ENCODE peak calls at places on chromosomes 7 and 10, in nine cellular contexts. A is mammary epithelial cell, V is A549, M is psoas muscle, L is ovary, Q is GM12878, K is astrocyte, G is IMR-90, U is left ventricle myocardium inferior. Z is an unnamed sample.

GRCh38 chr10:43962346-43963191 is 313.9 kb upstream of the ZNF32 start:
- DNase-seq in K (peak), U (no peak), V (no peak), A (no peak), Q (no peak), G (peak), L (peak), M (no peak), Z (peak)

GRCh38 chr7:73725703-73726466 is 6.4 kb upstream of the STX1A start:
- DNase-seq in A (peak), M (peak), U (peak), K (no peak), G (peak), L (peak), Q (no peak), V (peak), Z (peak)

GRCh38 chr10:31090894-31091607 is 59.4 kb upstream of the ZNF438 start:
- DNase-seq in U (no peak), K (peak), A (no peak), Q (peak), M (no peak), V (no peak), G (peak), L (no peak), Z (no peak)

GRCh38 chr7:142745091-142745635 is 4.1 kb upstream of the PRSS1 start:
- DNase-seq in A (no peak), K (no peak), G (peak), V (no peak), M (no peak), U (no peak), Q (no peak), L (no peak), Z (no peak)

GRCh38 chr10:59880976-59881510 is 25.3 kb downstream of the CCDC6 start:
- DNase-seq in U (no peak), M (no peak), G (no peak), L (no peak), A (no peak), K (no peak), V (no peak), Q (peak), Z (no peak)

GRCh38 chr7:38273286-38273995 is at the start of gene TARP:
- DNase-seq in M (no peak), A (no peak), V (no peak), U (no peak), Q (no peak), L (no peak), G (no peak), K (no peak), Z (no peak)

GRCh38 chr10:16521311-16522016 is at the start of gene C1QL3:
- DNase-seq in K (peak), G (peak), A (peak), V (no peak), Q (no peak), L (peak), U (no peak), M (no peak), Z (peak)

GRCh38 chr10:131650771-131651673 is 249.8 kb upstream of the PPP2R2D start:
- DNase-seq in Q (no peak), G (no peak), U (no peak), A (no peak), K (no peak), L (no peak), V (no peak), M (no peak), Z (no peak)

GRCh38 chr7:131454538-131454937 is 101.9 kb downstream of the PODXL start:
- DNase-seq in G (no peak), K (no peak), Q (no peak), L (no peak), A (no peak), M (no peak), V (no peak), U (no peak), Z (no peak)

DNA sequence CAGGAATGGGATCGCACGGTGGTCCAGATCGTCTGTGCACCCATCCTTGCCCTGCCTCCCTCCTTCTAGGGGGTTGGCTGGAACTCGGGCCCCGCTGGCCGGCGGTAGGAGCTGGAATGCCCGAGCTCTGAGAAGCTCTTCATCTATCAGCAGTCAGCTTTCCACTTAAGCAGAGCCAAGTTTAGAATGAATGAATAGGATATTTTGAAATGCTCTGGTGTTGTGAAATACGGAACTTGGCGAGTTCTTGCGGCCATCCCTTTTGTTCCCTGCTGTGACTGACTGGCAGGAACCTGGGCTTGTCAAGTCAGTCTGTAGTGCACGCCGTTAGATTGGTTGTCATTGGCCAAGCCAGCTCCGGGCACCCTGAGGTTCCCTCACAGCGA is 33.3 kb downstream of the FOXK1 start:
- DNase-seq in Q (no peak), K (peak), U (peak), V (peak), M (peak), G (peak), A (peak), L (no peak), Z (peak)
- H3K4me3 ChIP-seq in Q (no peak), K (no peak), U (peak), V (no peak), M (peak), G (peak), A (peak), L (no peak), Z (no peak)

GRCh38 chr7:158655507-158655906 is 49.1 kb downstream of the NCAPG2 start:
- DNase-seq in V (no peak), M (no peak), L (no peak), K (no peak), U (no peak), Q (no peak), G (no peak), A (no peak), Z (no peak)
- TF ChIP-seq CTCF in V (no peak), M (no peak), L (no peak), K (no peak), U (no peak), Q (no peak), G (no peak), A (no peak), Z (no peak)

DNA sequence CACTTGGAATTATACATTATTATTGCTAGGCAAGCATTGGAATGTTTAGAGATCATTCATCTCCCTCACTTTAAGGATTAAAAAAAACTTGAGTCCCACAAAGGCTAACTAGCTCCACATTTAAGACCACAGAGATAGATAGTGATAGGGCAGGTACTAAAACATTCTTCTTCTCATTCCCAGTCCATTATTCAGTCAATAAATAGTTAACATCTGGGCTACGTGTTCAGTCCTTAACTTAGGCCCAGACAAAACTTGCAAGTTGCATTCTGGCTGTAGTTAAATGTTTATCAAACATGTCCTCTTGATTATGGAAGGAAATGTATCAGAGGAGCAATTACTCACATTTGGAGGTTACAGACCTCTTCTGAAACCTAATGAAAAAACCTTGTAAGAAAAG is 2.4 kb downstream of the GNG11 start:
- DNase-seq in L (no peak), G (peak), K (peak), Q (no peak), U (no peak), M (no peak), A (no peak), V (no peak), Z (no peak)
- H3K27ac ChIP-seq in L (peak), G (no peak), K (no peak), Q (no peak), U (peak), M (no peak), A (no peak), V (peak), Z (no peak)

DNA sequence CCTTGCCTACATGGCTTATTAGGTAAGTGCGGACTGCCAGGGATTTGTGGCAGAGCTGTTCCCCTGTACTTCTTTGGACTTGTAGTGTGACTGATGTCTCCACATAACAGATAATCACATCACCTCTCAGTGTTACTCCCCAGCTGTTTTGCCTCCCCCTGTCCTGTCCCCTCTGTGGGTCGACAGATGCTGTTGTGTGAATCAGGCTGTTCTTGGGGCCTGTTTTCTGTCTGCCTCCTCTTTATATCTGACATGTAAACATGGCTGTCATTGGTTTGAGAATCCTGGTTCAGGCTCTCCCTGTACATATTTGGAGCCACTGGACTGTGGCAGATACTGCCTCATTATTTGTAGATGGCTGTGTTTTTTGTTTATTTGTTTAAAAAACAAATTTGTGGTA is 22.7 kb downstream of the CCNY start:
- DNase-seq in K (no peak), G (no peak), A (no peak), L (no peak), U (no peak), Q (no peak), V (no peak), M (no peak), Z (no peak)
- H3K4me3 ChIP-seq in K (no peak), G (no peak), A (no peak), L (no peak), U (no peak), Q (no peak), V (no peak), M (no peak), Z (no peak)

GRCh38 chr7:130091999-130092398 is 21.7 kb downstream of the KLHDC10 start:
- DNase-seq in A (no peak), L (no peak), G (no peak), V (no peak), U (no peak), M (no peak), K (no peak), Q (no peak), Z (no peak)

GRCh38 chr7:130099331-130099730 is 29.0 kb downstream of the KLHDC10 start:
- DNase-seq in Q (no peak), V (no peak), A (no peak), L (no peak), G (peak), M (no peak), K (no peak), U (no peak), Z (no peak)

GRCh38 chr7:130092598-130092997 is 22.3 kb downstream of the KLHDC10 start:
- DNase-seq in Q (no peak), M (no peak), A (no peak), G (no peak), K (no peak), U (no peak), V (no peak), L (no peak), Z (no peak)

GRCh38 chr7:130095812-130096211 is 25.5 kb downstream of the KLHDC10 start:
- DNase-seq in K (peak), U (no peak), V (no peak), G (peak), Q (no peak), L (no peak), A (no peak), M (no peak), Z (no peak)

GRCh38 chr7:130096243-130096827 is 26.0 kb downstream of the KLHDC10 start:
- DNase-seq in G (no peak), V (no peak), U (no peak), A (no peak), K (no peak), M (no peak), Q (no peak), L (no peak), Z (no peak)
- TF ChIP-seq CTCF in G (peak), V (peak), U (no peak), A (peak), K (peak), M (peak), Q (no peak), L (no peak), Z (no peak)

DNA sequence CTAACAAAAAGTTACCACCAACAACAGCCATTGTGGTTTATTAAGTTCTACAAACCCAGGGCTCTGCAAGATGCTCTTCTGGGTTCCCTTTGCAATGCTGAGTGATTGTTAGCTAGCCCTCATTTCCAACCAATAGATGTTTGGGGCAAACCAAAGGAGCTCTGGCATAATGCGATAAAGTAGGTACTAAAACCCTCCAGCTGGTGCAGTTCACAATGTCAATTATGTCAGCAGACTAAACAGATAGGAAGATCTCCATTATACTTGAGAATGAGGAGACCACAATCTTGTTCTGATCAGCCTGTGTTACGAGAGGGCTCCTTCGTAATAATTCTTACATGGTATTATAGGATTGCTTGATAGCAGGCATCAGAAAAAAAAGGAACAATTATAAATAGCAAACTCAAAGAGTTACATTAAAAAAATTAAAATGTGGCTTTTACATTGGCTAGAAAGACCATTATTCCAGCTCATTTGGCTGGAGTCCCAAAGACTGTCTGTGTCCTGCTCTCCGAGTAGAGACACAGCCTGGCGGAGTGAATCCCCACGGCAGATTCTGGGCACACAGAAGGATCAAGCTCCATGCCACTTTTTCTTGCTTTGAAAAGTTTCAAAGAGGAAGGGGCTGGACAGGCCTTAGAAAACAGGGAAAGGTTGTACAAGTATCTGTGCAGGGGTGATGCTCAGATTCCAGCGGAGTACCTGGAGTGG is 93.8 kb downstream of the ZRANB1 start:
- DNase-seq in K (no peak), A (no peak), U (no peak), M (no peak), G (no peak), Q (no peak), V (no peak), L (no peak), Z (no peak)
- H3K27ac ChIP-seq in K (peak), A (peak), U (no peak), M (peak), G (peak), Q (no peak), V (peak), L (no peak), Z (peak)